ENCODE peak calls at places on chromosomes 6 and 20, in ten cellular contexts. One of them, this sample, is unnamed.

GRCh38 chr6:19410477-19410876 is 426.7 kb upstream of the ID4 start:
- DNase-seq in activated T-helper 1 cell treated with anti-CD3 and anti-CD28 coated beads, Interleukin-2, amount 50 U/mL, for 16 hours: no peak
- DNase-seq in progenitor cell of endocrine pancreas: no peak
- DNase-seq in COR-L47: no peak
- DNase-seq in GM20000: no peak
- DNase-seq in NCI-H69: peak; percentile 15
- DNase-seq in activated T-cell treated with anti-CD3 and anti-CD28 coated beads, Interleukin-2, amount 50 U/mL, for 24 hours: no peak
- DNase-seq in brain microvascular endothelial cell: peak; percentile 70
- DNase-seq in cardiac fibroblast: peak; percentile 64
- DNase-seq in effector memory CD8-positive, alpha-beta T cell: no peak
- DNase-seq in this sample: no peak

GRCh38 chr6:17869753-17870050 is 117.7 kb downstream of the KIF13A start:
- DNase-seq in COR-L47: no peak
- DNase-seq in brain microvascular endothelial cell: no peak
- DNase-seq in progenitor cell of endocrine pancreas: no peak
- DNase-seq in NCI-H69: no peak
- DNase-seq in GM20000: no peak
- DNase-seq in effector memory CD8-positive, alpha-beta T cell: no peak
- DNase-seq in activated T-helper 1 cell treated with anti-CD3 and anti-CD28 coated beads, Interleukin-2, amount 50 U/mL, for 16 hours: no peak
- DNase-seq in cardiac fibroblast: no peak
- DNase-seq in activated T-cell treated with anti-CD3 and anti-CD28 coated beads, Interleukin-2, amount 50 U/mL, for 24 hours: no peak
- DNase-seq in this sample: no peak

GRCh38 chr20:33796907-33797544 is 14.1 kb upstream of the CHMP4B start:
- DNase-seq in NCI-H69: no peak
- DNase-seq in GM20000: no peak
- DNase-seq in brain microvascular endothelial cell: no peak
- DNase-seq in effector memory CD8-positive, alpha-beta T cell: no peak
- DNase-seq in COR-L47: no peak
- DNase-seq in cardiac fibroblast: no peak
- DNase-seq in activated T-cell treated with anti-CD3 and anti-CD28 coated beads, Interleukin-2, amount 50 U/mL, for 24 hours: no peak
- DNase-seq in progenitor cell of endocrine pancreas: no peak
- DNase-seq in activated T-helper 1 cell treated with anti-CD3 and anti-CD28 coated beads, Interleukin-2, amount 50 U/mL, for 16 hours: no peak
- DNase-seq in this sample: no peak

GRCh38 chr20:3071610-3072529 is at the start of gene OXT:
- DNase-seq in COR-L47: no peak
- DNase-seq in progenitor cell of endocrine pancreas: no peak
- DNase-seq in activated T-cell treated with anti-CD3 and anti-CD28 coated beads, Interleukin-2, amount 50 U/mL, for 24 hours: peak; percentile 79
- DNase-seq in effector memory CD8-positive, alpha-beta T cell: peak; percentile 47
- DNase-seq in cardiac fibroblast: no peak
- DNase-seq in activated T-helper 1 cell treated with anti-CD3 and anti-CD28 coated beads, Interleukin-2, amount 50 U/mL, for 16 hours: peak; percentile 46
- DNase-seq in NCI-H69: no peak
- DNase-seq in GM20000: peak; percentile 62
- DNase-seq in brain microvascular endothelial cell: no peak
- DNase-seq in this sample: no peak

GRCh38 chr6:113893866-113894265 is 36.7 kb downstream of the MARCKS start:
- DNase-seq in brain microvascular endothelial cell: no peak
- DNase-seq in NCI-H69: no peak
- DNase-seq in GM20000: no peak
- DNase-seq in activated T-cell treated with anti-CD3 and anti-CD28 coated beads, Interleukin-2, amount 50 U/mL, for 24 hours: no peak
- DNase-seq in COR-L47: no peak
- DNase-seq in cardiac fibroblast: peak; percentile 31
- DNase-seq in activated T-helper 1 cell treated with anti-CD3 and anti-CD28 coated beads, Interleukin-2, amount 50 U/mL, for 16 hours: no peak
- DNase-seq in progenitor cell of endocrine pancreas: no peak
- DNase-seq in effector memory CD8-positive, alpha-beta T cell: no peak
- DNase-seq in this sample: no peak

GRCh38 chr6:111183702-111184517 is 96.6 kb downstream of the SLC16A10 start:
- DNase-seq in activated T-helper 1 cell treated with anti-CD3 and anti-CD28 coated beads, Interleukin-2, amount 50 U/mL, for 16 hours: no peak
- DNase-seq in NCI-H69: no peak
- DNase-seq in progenitor cell of endocrine pancreas: no peak
- DNase-seq in GM20000: peak; percentile 15
- DNase-seq in cardiac fibroblast: no peak
- DNase-seq in effector memory CD8-positive, alpha-beta T cell: no peak
- DNase-seq in brain microvascular endothelial cell: no peak
- DNase-seq in activated T-cell treated with anti-CD3 and anti-CD28 coated beads, Interleukin-2, amount 50 U/mL, for 24 hours: no peak
- DNase-seq in COR-L47: no peak
- DNase-seq in this sample: no peak

GRCh38 chr6:70820778-70821177 is 136.1 kb downstream of the B3GAT2 start:
- DNase-seq in brain microvascular endothelial cell: no peak
- DNase-seq in activated T-helper 1 cell treated with anti-CD3 and anti-CD28 coated beads, Interleukin-2, amount 50 U/mL, for 16 hours: no peak
- DNase-seq in effector memory CD8-positive, alpha-beta T cell: no peak
- DNase-seq in progenitor cell of endocrine pancreas: no peak
- DNase-seq in cardiac fibroblast: no peak
- DNase-seq in NCI-H69: no peak
- DNase-seq in activated T-cell treated with anti-CD3 and anti-CD28 coated beads, Interleukin-2, amount 50 U/mL, for 24 hours: no peak
- DNase-seq in COR-L47: no peak
- DNase-seq in GM20000: no peak
- DNase-seq in this sample: no peak

GRCh38 chr20:53608456-53609413 is 15.1 kb upstream of the ZNF217 start:
- DNase-seq in COR-L47: no peak
- DNase-seq in NCI-H69: no peak
- DNase-seq in activated T-cell treated with anti-CD3 and anti-CD28 coated beads, Interleukin-2, amount 50 U/mL, for 24 hours: peak; percentile 54
- DNase-seq in brain microvascular endothelial cell: no peak
- DNase-seq in progenitor cell of endocrine pancreas: no peak
- DNase-seq in GM20000: no peak
- DNase-seq in cardiac fibroblast: peak; percentile 68
- DNase-seq in effector memory CD8-positive, alpha-beta T cell: peak; percentile 26
- DNase-seq in activated T-helper 1 cell treated with anti-CD3 and anti-CD28 coated beads, Interleukin-2, amount 50 U/mL, for 16 hours: no peak
- DNase-seq in this sample: no peak

GRCh38 chr6:72715119-72715518 is 93.3 kb downstream of the KCNQ5 start:
- DNase-seq in GM20000: no peak
- DNase-seq in effector memory CD8-positive, alpha-beta T cell: no peak
- DNase-seq in progenitor cell of endocrine pancreas: no peak
- DNase-seq in activated T-cell treated with anti-CD3 and anti-CD28 coated beads, Interleukin-2, amount 50 U/mL, for 24 hours: no peak
- DNase-seq in activated T-helper 1 cell treated with anti-CD3 and anti-CD28 coated beads, Interleukin-2, amount 50 U/mL, for 16 hours: no peak
- DNase-seq in NCI-H69: peak; percentile 58
- DNase-seq in COR-L47: no peak
- DNase-seq in brain microvascular endothelial cell: no peak
- DNase-seq in cardiac fibroblast: no peak
- DNase-seq in this sample: no peak

GRCh38 chr6:24603241-24603640 is 42.8 kb downstream of the KIAA0319 start:
- DNase-seq in activated T-helper 1 cell treated with anti-CD3 and anti-CD28 coated beads, Interleukin-2, amount 50 U/mL, for 16 hours: no peak
- DNase-seq in NCI-H69: no peak
- DNase-seq in brain microvascular endothelial cell: no peak
- DNase-seq in COR-L47: no peak
- DNase-seq in progenitor cell of endocrine pancreas: no peak
- DNase-seq in cardiac fibroblast: peak; percentile 51
- DNase-seq in GM20000: no peak
- DNase-seq in effector memory CD8-positive, alpha-beta T cell: no peak
- DNase-seq in activated T-cell treated with anti-CD3 and anti-CD28 coated beads, Interleukin-2, amount 50 U/mL, for 24 hours: no peak
- DNase-seq in this sample: no peak

GRCh38 chr6:109892451-109893435 is 85.4 kb upstream of the GPR6 start:
- DNase-seq in COR-L47: peak; percentile 39
- DNase-seq in NCI-H69: no peak
- DNase-seq in cardiac fibroblast: no peak
- DNase-seq in activated T-cell treated with anti-CD3 and anti-CD28 coated beads, Interleukin-2, amount 50 U/mL, for 24 hours: no peak
- DNase-seq in brain microvascular endothelial cell: no peak
- DNase-seq in effector memory CD8-positive, alpha-beta T cell: no peak
- DNase-seq in activated T-helper 1 cell treated with anti-CD3 and anti-CD28 coated beads, Interleukin-2, amount 50 U/mL, for 16 hours: no peak
- DNase-seq in progenitor cell of endocrine pancreas: no peak
- DNase-seq in GM20000: no peak
- DNase-seq in this sample: no peak

GRCh38 chr6:54910326-54910952 is 63.9 kb downstream of the FAM83B start:
- DNase-seq in NCI-H69: peak; percentile 94
- DNase-seq in activated T-cell treated with anti-CD3 and anti-CD28 coated beads, Interleukin-2, amount 50 U/mL, for 24 hours: no peak
- DNase-seq in effector memory CD8-positive, alpha-beta T cell: no peak
- DNase-seq in cardiac fibroblast: peak; percentile 7
- DNase-seq in activated T-helper 1 cell treated with anti-CD3 and anti-CD28 coated beads, Interleukin-2, amount 50 U/mL, for 16 hours: no peak
- DNase-seq in progenitor cell of endocrine pancreas: no peak
- DNase-seq in GM20000: no peak
- DNase-seq in brain microvascular endothelial cell: no peak
- DNase-seq in COR-L47: peak; percentile 79
- DNase-seq in this sample: no peak

GRCh38 chr6:12957321-12958051 is 240.9 kb downstream of the PHACTR1 start:
- DNase-seq in effector memory CD8-positive, alpha-beta T cell: peak; percentile 3
- DNase-seq in activated T-helper 1 cell treated with anti-CD3 and anti-CD28 coated beads, Interleukin-2, amount 50 U/mL, for 16 hours: no peak
- DNase-seq in progenitor cell of endocrine pancreas: no peak
- DNase-seq in GM20000: peak; percentile 17
- DNase-seq in COR-L47: peak; percentile 43
- DNase-seq in NCI-H69: peak; percentile 27
- DNase-seq in brain microvascular endothelial cell: peak; percentile 46
- DNase-seq in activated T-cell treated with anti-CD3 and anti-CD28 coated beads, Interleukin-2, amount 50 U/mL, for 24 hours: peak; percentile 49
- DNase-seq in cardiac fibroblast: peak; percentile 77
- DNase-seq in this sample: peak; percentile 16

GRCh38 chr6:108222064-108222463 is 38.8 kb downstream of the SNX3 start:
- DNase-seq in progenitor cell of endocrine pancreas: no peak
- DNase-seq in NCI-H69: no peak
- DNase-seq in activated T-helper 1 cell treated with anti-CD3 and anti-CD28 coated beads, Interleukin-2, amount 50 U/mL, for 16 hours: no peak
- DNase-seq in COR-L47: no peak
- DNase-seq in effector memory CD8-positive, alpha-beta T cell: no peak
- DNase-seq in cardiac fibroblast: no peak
- DNase-seq in activated T-cell treated with anti-CD3 and anti-CD28 coated beads, Interleukin-2, amount 50 U/mL, for 24 hours: no peak
- DNase-seq in GM20000: no peak
- DNase-seq in brain microvascular endothelial cell: no peak
- DNase-seq in this sample: no peak

GRCh38 chr6:56241106-56241812 is 6.1 kb downstream of the COL21A1 start:
- DNase-seq in progenitor cell of endocrine pancreas: no peak
- DNase-seq in activated T-cell treated with anti-CD3 and anti-CD28 coated beads, Interleukin-2, amount 50 U/mL, for 24 hours: no peak
- DNase-seq in effector memory CD8-positive, alpha-beta T cell: no peak
- DNase-seq in COR-L47: peak; percentile 56
- DNase-seq in cardiac fibroblast: no peak
- DNase-seq in activated T-helper 1 cell treated with anti-CD3 and anti-CD28 coated beads, Interleukin-2, amount 50 U/mL, for 16 hours: no peak
- DNase-seq in NCI-H69: peak; percentile 84
- DNase-seq in brain microvascular endothelial cell: no peak
- DNase-seq in GM20000: no peak
- DNase-seq in this sample: peak; percentile 41

GRCh38 chr20:47125553-47126373 is 230.7 kb downstream of the ZMYND8 start:
- DNase-seq in GM20000: no peak
- DNase-seq in effector memory CD8-positive, alpha-beta T cell: no peak
- DNase-seq in activated T-helper 1 cell treated with anti-CD3 and anti-CD28 coated beads, Interleukin-2, amount 50 U/mL, for 16 hours: no peak
- DNase-seq in activated T-cell treated with anti-CD3 and anti-CD28 coated beads, Interleukin-2, amount 50 U/mL, for 24 hours: no peak
- DNase-seq in COR-L47: peak; percentile 66
- DNase-seq in brain microvascular endothelial cell: no peak
- DNase-seq in NCI-H69: peak; percentile 60
- DNase-seq in cardiac fibroblast: peak; percentile 49
- DNase-seq in progenitor cell of endocrine pancreas: no peak
- DNase-seq in this sample: peak; percentile 96

GRCh38 chr6:129749749-129750120 is 39.8 kb upstream of the ARHGAP18 start:
- DNase-seq in progenitor cell of endocrine pancreas: no peak
- DNase-seq in COR-L47: no peak
- DNase-seq in effector memory CD8-positive, alpha-beta T cell: peak; percentile 17
- DNase-seq in NCI-H69: no peak
- DNase-seq in GM20000: no peak
- DNase-seq in cardiac fibroblast: peak; percentile 85
- DNase-seq in brain microvascular endothelial cell: peak; percentile 41
- DNase-seq in activated T-cell treated with anti-CD3 and anti-CD28 coated beads, Interleukin-2, amount 50 U/mL, for 24 hours: no peak
- DNase-seq in activated T-helper 1 cell treated with anti-CD3 and anti-CD28 coated beads, Interleukin-2, amount 50 U/mL, for 16 hours: no peak
- DNase-seq in this sample: no peak

GRCh38 chr6:19554356-19555225 is 282.6 kb upstream of the ID4 start:
- DNase-seq in progenitor cell of endocrine pancreas: no peak
- DNase-seq in NCI-H69: peak; percentile 100
- DNase-seq in cardiac fibroblast: peak; percentile 21
- DNase-seq in brain microvascular endothelial cell: no peak
- DNase-seq in activated T-helper 1 cell treated with anti-CD3 and anti-CD28 coated beads, Interleukin-2, amount 50 U/mL, for 16 hours: no peak
- DNase-seq in COR-L47: peak; percentile 75
- DNase-seq in effector memory CD8-positive, alpha-beta T cell: no peak
- DNase-seq in GM20000: no peak
- DNase-seq in activated T-cell treated with anti-CD3 and anti-CD28 coated beads, Interleukin-2, amount 50 U/mL, for 24 hours: no peak
- DNase-seq in this sample: peak; percentile 100

GRCh38 chr20:2088904-2089303 is 12.7 kb upstream of the STK35 start:
- DNase-seq in effector memory CD8-positive, alpha-beta T cell: no peak
- DNase-seq in COR-L47: no peak
- DNase-seq in NCI-H69: peak; percentile 37
- DNase-seq in GM20000: no peak
- DNase-seq in progenitor cell of endocrine pancreas: no peak
- DNase-seq in cardiac fibroblast: no peak
- DNase-seq in activated T-helper 1 cell treated with anti-CD3 and anti-CD28 coated beads, Interleukin-2, amount 50 U/mL, for 16 hours: no peak
- DNase-seq in activated T-cell treated with anti-CD3 and anti-CD28 coated beads, Interleukin-2, amount 50 U/mL, for 24 hours: no peak
- DNase-seq in brain microvascular endothelial cell: no peak
- DNase-seq in this sample: no peak

GRCh38 chr6:136831873-136832562 is 9.6 kb downstream of the PEX7 start:
- DNase-seq in effector memory CD8-positive, alpha-beta T cell: no peak
- DNase-seq in GM20000: no peak
- DNase-seq in cardiac fibroblast: no peak
- DNase-seq in activated T-cell treated with anti-CD3 and anti-CD28 coated beads, Interleukin-2, amount 50 U/mL, for 24 hours: no peak
- DNase-seq in brain microvascular endothelial cell: no peak
- DNase-seq in activated T-helper 1 cell treated with anti-CD3 and anti-CD28 coated beads, Interleukin-2, amount 50 U/mL, for 16 hours: no peak
- DNase-seq in progenitor cell of endocrine pancreas: no peak
- DNase-seq in NCI-H69: no peak
- DNase-seq in COR-L47: no peak
- DNase-seq in this sample: no peak

GRCh38 chr6:24709014-24709711 is 9.8 kb downstream of the C6orf62 start:
- DNase-seq in effector memory CD8-positive, alpha-beta T cell: no peak
- DNase-seq in GM20000: no peak
- DNase-seq in cardiac fibroblast: no peak
- DNase-seq in brain microvascular endothelial cell: no peak
- DNase-seq in COR-L47: no peak
- DNase-seq in progenitor cell of endocrine pancreas: no peak
- DNase-seq in NCI-H69: no peak
- DNase-seq in activated T-cell treated with anti-CD3 and anti-CD28 coated beads, Interleukin-2, amount 50 U/mL, for 24 hours: no peak
- DNase-seq in activated T-helper 1 cell treated with anti-CD3 and anti-CD28 coated beads, Interleukin-2, amount 50 U/mL, for 16 hours: no peak
- DNase-seq in this sample: no peak

GRCh38 chr6:13354331-13355042 is 26.1 kb upstream of the TBC1D7 start:
- DNase-seq in COR-L47: no peak
- DNase-seq in effector memory CD8-positive, alpha-beta T cell: no peak
- DNase-seq in NCI-H69: no peak
- DNase-seq in activated T-cell treated with anti-CD3 and anti-CD28 coated beads, Interleukin-2, amount 50 U/mL, for 24 hours: no peak
- DNase-seq in brain microvascular endothelial cell: peak; percentile 58
- DNase-seq in GM20000: no peak
- DNase-seq in activated T-helper 1 cell treated with anti-CD3 and anti-CD28 coated beads, Interleukin-2, amount 50 U/mL, for 16 hours: no peak
- DNase-seq in cardiac fibroblast: peak; percentile 82
- DNase-seq in progenitor cell of endocrine pancreas: no peak
- DNase-seq in this sample: no peak

GRCh38 chr6:14079433-14079832 is 38.1 kb upstream of the CD83 start:
- DNase-seq in effector memory CD8-positive, alpha-beta T cell: no peak
- DNase-seq in activated T-cell treated with anti-CD3 and anti-CD28 coated beads, Interleukin-2, amount 50 U/mL, for 24 hours: no peak
- DNase-seq in brain microvascular endothelial cell: peak; percentile 57
- DNase-seq in COR-L47: no peak
- DNase-seq in progenitor cell of endocrine pancreas: no peak
- DNase-seq in GM20000: no peak
- DNase-seq in NCI-H69: peak; percentile 33
- DNase-seq in activated T-helper 1 cell treated with anti-CD3 and anti-CD28 coated beads, Interleukin-2, amount 50 U/mL, for 16 hours: no peak
- DNase-seq in cardiac fibroblast: peak; percentile 25
- DNase-seq in this sample: no peak

GRCh38 chr20:13525225-13525940 is 113.3 kb downstream of the TASP1 start:
- DNase-seq in effector memory CD8-positive, alpha-beta T cell: no peak
- DNase-seq in activated T-helper 1 cell treated with anti-CD3 and anti-CD28 coated beads, Interleukin-2, amount 50 U/mL, for 16 hours: no peak
- DNase-seq in activated T-cell treated with anti-CD3 and anti-CD28 coated beads, Interleukin-2, amount 50 U/mL, for 24 hours: no peak
- DNase-seq in COR-L47: no peak
- DNase-seq in brain microvascular endothelial cell: peak; percentile 93
- DNase-seq in GM20000: no peak
- DNase-seq in cardiac fibroblast: peak; percentile 84
- DNase-seq in NCI-H69: no peak
- DNase-seq in progenitor cell of endocrine pancreas: no peak
- DNase-seq in this sample: no peak

GRCh38 chr20:24686156-24686555 is 216.7 kb downstream of the SYNDIG1 start:
- DNase-seq in activated T-cell treated with anti-CD3 and anti-CD28 coated beads, Interleukin-2, amount 50 U/mL, for 24 hours: no peak
- DNase-seq in NCI-H69: peak; percentile 22
- DNase-seq in COR-L47: no peak
- DNase-seq in effector memory CD8-positive, alpha-beta T cell: no peak
- DNase-seq in brain microvascular endothelial cell: no peak
- DNase-seq in activated T-helper 1 cell treated with anti-CD3 and anti-CD28 coated beads, Interleukin-2, amount 50 U/mL, for 16 hours: no peak
- DNase-seq in cardiac fibroblast: no peak
- DNase-seq in progenitor cell of endocrine pancreas: no peak
- DNase-seq in GM20000: no peak
- DNase-seq in this sample: no peak

GRCh38 chr6:28142446-28142845 is 763 bp downstream of the ZKSCAN8 start:
- DNase-seq in activated T-cell treated with anti-CD3 and anti-CD28 coated beads, Interleukin-2, amount 50 U/mL, for 24 hours: no peak
- DNase-seq in activated T-helper 1 cell treated with anti-CD3 and anti-CD28 coated beads, Interleukin-2, amount 50 U/mL, for 16 hours: no peak
- DNase-seq in cardiac fibroblast: peak; percentile 22
- DNase-seq in brain microvascular endothelial cell: no peak
- DNase-seq in effector memory CD8-positive, alpha-beta T cell: no peak
- DNase-seq in progenitor cell of endocrine pancreas: no peak
- DNase-seq in NCI-H69: no peak
- DNase-seq in COR-L47: no peak
- DNase-seq in GM20000: no peak
- DNase-seq in this sample: no peak

GRCh38 chr6:127858992-127859391 is 41.9 kb downstream of the THEMIS start:
- DNase-seq in NCI-H69: peak; percentile 69
- DNase-seq in activated T-cell treated with anti-CD3 and anti-CD28 coated beads, Interleukin-2, amount 50 U/mL, for 24 hours: no peak
- DNase-seq in progenitor cell of endocrine pancreas: no peak
- DNase-seq in COR-L47: no peak
- DNase-seq in cardiac fibroblast: no peak
- DNase-seq in activated T-helper 1 cell treated with anti-CD3 and anti-CD28 coated beads, Interleukin-2, amount 50 U/mL, for 16 hours: no peak
- DNase-seq in effector memory CD8-positive, alpha-beta T cell: no peak
- DNase-seq in brain microvascular endothelial cell: no peak
- DNase-seq in GM20000: no peak
- DNase-seq in this sample: no peak

GRCh38 chr6:140040391-140040790 is 665.9 kb upstream of the CITED2 start:
- DNase-seq in activated T-helper 1 cell treated with anti-CD3 and anti-CD28 coated beads, Interleukin-2, amount 50 U/mL, for 16 hours: no peak
- DNase-seq in progenitor cell of endocrine pancreas: no peak
- DNase-seq in brain microvascular endothelial cell: no peak
- DNase-seq in activated T-cell treated with anti-CD3 and anti-CD28 coated beads, Interleukin-2, amount 50 U/mL, for 24 hours: no peak
- DNase-seq in cardiac fibroblast: no peak
- DNase-seq in GM20000: no peak
- DNase-seq in effector memory CD8-positive, alpha-beta T cell: no peak
- DNase-seq in NCI-H69: no peak
- DNase-seq in COR-L47: no peak
- DNase-seq in this sample: no peak